ENCODE peak calls at places on chromosomes 16 and 17, in ten cellular contexts. One of them, this sample, is unnamed. For H3K4me1, the result is how much of the 10 kb centered on the place peaks cover.

GRCh38 chr16:85354623-85355514 is 242.6 kb upstream of the CIBAR2 start:
- DNase-seq in heart left ventricle: peak
- DNase-seq in left ventricle myocardium inferior: no peak
- DNase-seq in lung: no peak
- DNase-seq in tibial nerve: no peak
- DNase-seq in uterus: no peak
- DNase-seq in adrenal gland: peak
- DNase-seq in H9: no peak
- DNase-seq in psoas muscle: no peak
- DNase-seq in keratinocyte: no peak
- DNase-seq in this sample: no peak

GRCh38 chr17:83200231-83200699 is 120.9 kb downstream of the METRNL start:
- DNase-seq in psoas muscle: peak
- DNase-seq in heart left ventricle: peak
- DNase-seq in lung: peak
- DNase-seq in left ventricle myocardium inferior: peak
- DNase-seq in adrenal gland: peak
- DNase-seq in tibial nerve: peak
- DNase-seq in uterus: peak
- DNase-seq in H9: no peak
- DNase-seq in keratinocyte: no peak
- DNase-seq in this sample: peak

GRCh38 chr17:19482571-19482970 is 51.1 kb upstream of the SLC47A1 start:
- DNase-seq in tibial nerve: no peak
- DNase-seq in lung: no peak
- DNase-seq in H9: no peak
- DNase-seq in adrenal gland: no peak
- DNase-seq in left ventricle myocardium inferior: no peak
- DNase-seq in keratinocyte: no peak
- DNase-seq in uterus: peak
- DNase-seq in psoas muscle: no peak
- DNase-seq in heart left ventricle: no peak
- DNase-seq in this sample: no peak

GRCh38 chr17:77572851-77573250 is 385.7 kb upstream of the TNRC6C start:
- DNase-seq in tibial nerve: no peak
- DNase-seq in keratinocyte: no peak
- DNase-seq in uterus: no peak
- DNase-seq in heart left ventricle: no peak
- DNase-seq in psoas muscle: no peak
- DNase-seq in left ventricle myocardium inferior: no peak
- DNase-seq in lung: no peak
- DNase-seq in H9: peak
- DNase-seq in adrenal gland: no peak
- DNase-seq in this sample: no peak

GRCh38 chr17:44587339-44587738 is 30.1 kb downstream of the FZD2 start:
- DNase-seq in psoas muscle: no peak
- DNase-seq in H9: peak
- DNase-seq in left ventricle myocardium inferior: peak
- DNase-seq in tibial nerve: no peak
- DNase-seq in keratinocyte: peak
- DNase-seq in uterus: peak
- DNase-seq in heart left ventricle: peak
- DNase-seq in lung: peak
- DNase-seq in adrenal gland: peak
- DNase-seq in this sample: peak

GRCh38 chr17:56441331-56441730 is 152.2 kb upstream of the NOG start:
- DNase-seq in left ventricle myocardium inferior: no peak
- DNase-seq in keratinocyte: no peak
- DNase-seq in lung: no peak
- DNase-seq in H9: no peak
- DNase-seq in adrenal gland: no peak
- DNase-seq in uterus: no peak
- DNase-seq in tibial nerve: no peak
- DNase-seq in psoas muscle: no peak
- DNase-seq in heart left ventricle: no peak
- DNase-seq in this sample: no peak

GRCh38 chr17:20059728-20060188 is 50.6 kb downstream of the SPECC1 start:
- DNase-seq in lung: no peak
- DNase-seq in keratinocyte: no peak
- DNase-seq in uterus: no peak
- DNase-seq in H9: no peak
- DNase-seq in adrenal gland: no peak
- DNase-seq in heart left ventricle: no peak
- DNase-seq in tibial nerve: no peak
- DNase-seq in psoas muscle: no peak
- DNase-seq in left ventricle myocardium inferior: no peak
- DNase-seq in this sample: no peak

GRCh38 chr17:71163121-71163812 is 957.6 kb upstream of the SOX9 start:
- DNase-seq in H9: no peak
- DNase-seq in adrenal gland: peak
- DNase-seq in keratinocyte: no peak
- DNase-seq in left ventricle myocardium inferior: no peak
- DNase-seq in tibial nerve: no peak
- DNase-seq in lung: peak
- DNase-seq in psoas muscle: no peak
- DNase-seq in heart left ventricle: no peak
- DNase-seq in uterus: no peak
- DNase-seq in this sample: no peak

GRCh38 chr17:51056813-51057510 is 63.7 kb downstream of the SPAG9 start:
- DNase-seq in psoas muscle: no peak
- DNase-seq in left ventricle myocardium inferior: no peak
- DNase-seq in lung: no peak
- DNase-seq in H9: peak
- DNase-seq in heart left ventricle: no peak
- DNase-seq in tibial nerve: no peak
- DNase-seq in keratinocyte: peak
- DNase-seq in uterus: peak
- DNase-seq in adrenal gland: peak
- DNase-seq in this sample: no peak

GRCh38 chr17:7478276-7479138 is 924 bp downstream of the ZBTB4 start:
- DNase-seq in keratinocyte: no peak
- DNase-seq in heart left ventricle: peak
- DNase-seq in left ventricle myocardium inferior: peak
- DNase-seq in adrenal gland: peak
- DNase-seq in lung: peak
- DNase-seq in uterus: peak
- DNase-seq in tibial nerve: no peak
- DNase-seq in psoas muscle: peak
- DNase-seq in H9: no peak
- DNase-seq in this sample: peak

GRCh38 chr17:57264776-57265175 is 8.5 kb downstream of the MSI2 start:
- DNase-seq in adrenal gland: peak
- DNase-seq in keratinocyte: no peak
- DNase-seq in lung: no peak
- DNase-seq in tibial nerve: no peak
- DNase-seq in uterus: no peak
- DNase-seq in left ventricle myocardium inferior: no peak
- DNase-seq in H9: no peak
- DNase-seq in heart left ventricle: no peak
- DNase-seq in psoas muscle: no peak
- DNase-seq in this sample: no peak

GRCh38 chr16:65377131-65377649 is 255.3 kb upstream of the CDH11 start:
- DNase-seq in tibial nerve: no peak
- DNase-seq in H9: no peak
- DNase-seq in keratinocyte: no peak
- DNase-seq in uterus: no peak
- DNase-seq in left ventricle myocardium inferior: no peak
- DNase-seq in adrenal gland: no peak
- DNase-seq in heart left ventricle: no peak
- DNase-seq in lung: no peak
- DNase-seq in psoas muscle: no peak
- DNase-seq in this sample: no peak

GRCh38 chr17:32568673-32569072 is 81.9 kb downstream of the CDK5R1 start:
- DNase-seq in adrenal gland: no peak
- DNase-seq in psoas muscle: no peak
- DNase-seq in uterus: no peak
- DNase-seq in lung: no peak
- DNase-seq in tibial nerve: no peak
- DNase-seq in keratinocyte: no peak
- DNase-seq in left ventricle myocardium inferior: no peak
- DNase-seq in H9: no peak
- DNase-seq in heart left ventricle: no peak
- DNase-seq in this sample: no peak

GRCh38 chr17:81683208-81683583 is 401 bp downstream of the ARL16 start:
- DNase-seq in lung: no peak
- DNase-seq in keratinocyte: no peak
- DNase-seq in psoas muscle: no peak
- DNase-seq in adrenal gland: no peak
- DNase-seq in tibial nerve: no peak
- DNase-seq in uterus: no peak
- DNase-seq in left ventricle myocardium inferior: no peak
- DNase-seq in heart left ventricle: no peak
- DNase-seq in H9: no peak
- DNase-seq in this sample: no peak

GRCh38 chr17:81685108-81685507 is 1.3 kb downstream of the HGS start:
- DNase-seq in heart left ventricle: no peak
- DNase-seq in keratinocyte: peak
- DNase-seq in uterus: no peak
- DNase-seq in tibial nerve: no peak
- DNase-seq in adrenal gland: no peak
- DNase-seq in lung: no peak
- DNase-seq in left ventricle myocardium inferior: no peak
- DNase-seq in psoas muscle: peak
- DNase-seq in H9: no peak
- DNase-seq in this sample: no peak

GRCh38 chr17:81684442-81684911 is 666 bp downstream of the HGS start:
- DNase-seq in tibial nerve: no peak
- DNase-seq in heart left ventricle: no peak
- DNase-seq in psoas muscle: no peak
- DNase-seq in lung: no peak
- DNase-seq in H9: no peak
- DNase-seq in uterus: no peak
- DNase-seq in keratinocyte: no peak
- DNase-seq in adrenal gland: peak
- DNase-seq in left ventricle myocardium inferior: no peak
- DNase-seq in this sample: no peak

GRCh38 chr17:81682565-81683207 is 911 bp downstream of the ARL16 start:
- DNase-seq in H9: no peak
- DNase-seq in tibial nerve: no peak
- DNase-seq in lung: no peak
- DNase-seq in heart left ventricle: no peak
- DNase-seq in left ventricle myocardium inferior: no peak
- DNase-seq in uterus: no peak
- DNase-seq in adrenal gland: no peak
- DNase-seq in keratinocyte: no peak
- DNase-seq in psoas muscle: no peak
- DNase-seq in this sample: no peak

GRCh38 chr17:81683584-81684441 is at the start of the genes ARL16 and HGS:
- DNase-seq in heart left ventricle: peak
- DNase-seq in left ventricle myocardium inferior: peak
- DNase-seq in psoas muscle: peak
- DNase-seq in tibial nerve: peak
- DNase-seq in uterus: peak
- DNase-seq in adrenal gland: peak
- DNase-seq in H9: peak
- DNase-seq in lung: peak
- DNase-seq in keratinocyte: peak
- DNase-seq in this sample: peak
- TF ChIP-seq CTCF in heart left ventricle: no peak
- TF ChIP-seq CTCF in left ventricle myocardium inferior: no peak
- TF ChIP-seq CTCF in psoas muscle: no peak
- TF ChIP-seq CTCF in tibial nerve: no peak
- TF ChIP-seq CTCF in uterus: peak
- TF ChIP-seq CTCF in adrenal gland: no peak
- TF ChIP-seq CTCF in H9: no peak
- TF ChIP-seq CTCF in lung: no peak
- TF ChIP-seq CTCF in keratinocyte: no peak
- TF ChIP-seq CTCF in this sample: no peak

DNA sequence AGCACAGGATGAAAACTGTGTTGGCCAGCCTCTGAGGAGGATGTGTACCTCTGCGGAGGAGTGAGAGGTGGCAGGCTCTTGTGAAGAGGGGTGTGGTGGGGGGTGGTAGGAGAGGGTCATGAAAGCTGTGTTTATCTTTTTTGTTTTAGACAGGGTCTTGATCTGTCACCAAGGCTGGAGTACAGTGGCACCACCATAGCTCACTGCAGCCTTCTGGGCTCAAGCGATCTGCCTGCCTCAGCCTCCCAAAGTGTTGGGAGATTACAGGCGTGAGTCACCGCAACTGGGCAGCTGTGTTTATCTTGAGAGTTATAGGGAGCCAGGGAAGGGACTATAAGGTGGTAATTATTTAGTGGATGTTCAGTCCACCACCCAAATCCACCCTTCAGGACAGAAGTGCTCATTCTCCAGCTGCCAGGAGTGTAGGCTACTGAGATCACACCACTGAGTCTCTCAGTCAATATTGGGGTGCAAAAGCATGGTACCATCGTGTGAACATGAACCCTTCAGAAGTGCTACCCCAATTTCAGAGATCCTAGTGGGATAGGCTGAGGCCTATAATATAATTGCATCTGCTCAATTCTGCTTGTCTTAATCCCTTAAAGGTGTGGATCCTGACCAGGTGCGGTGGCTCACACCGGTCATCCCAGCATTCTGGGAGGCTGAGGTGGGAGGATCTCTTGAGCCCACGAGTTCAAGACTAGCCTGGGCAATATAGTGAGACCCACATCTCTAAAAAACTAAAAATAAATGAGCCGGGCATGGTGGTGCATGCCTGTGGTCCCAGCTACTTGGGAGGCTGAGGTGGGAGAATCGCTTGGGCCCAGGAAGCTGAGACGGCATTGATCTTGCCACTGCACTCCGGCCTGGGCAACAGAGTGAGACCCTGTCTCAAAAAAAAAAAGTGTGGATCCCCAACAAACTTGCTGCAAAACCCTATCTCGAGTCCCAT is 788 bp upstream of the EXOC3L1 start:
- DNase-seq in tibial nerve: no peak
- DNase-seq in lung: no peak
- DNase-seq in psoas muscle: no peak
- DNase-seq in H9: no peak
- DNase-seq in adrenal gland: no peak
- DNase-seq in heart left ventricle: no peak
- DNase-seq in uterus: no peak
- DNase-seq in keratinocyte: no peak
- DNase-seq in left ventricle myocardium inferior: no peak
- DNase-seq in this sample: no peak
- H3K4me1 ChIP-seq in tibial nerve: under half
- H3K4me1 ChIP-seq in lung: under half
- H3K4me1 ChIP-seq in psoas muscle: under half
- H3K4me1 ChIP-seq in H9: under half
- H3K4me1 ChIP-seq in adrenal gland: under half
- H3K4me1 ChIP-seq in heart left ventricle: under half
- H3K4me1 ChIP-seq in uterus: under half
- H3K4me1 ChIP-seq in keratinocyte: under half
- H3K4me1 ChIP-seq in left ventricle myocardium inferior: under half
- H3K4me1 ChIP-seq in this sample: under half

GRCh38 chr17:40582328-40582901 is 17.1 kb upstream of the CCR7 start:
- DNase-seq in keratinocyte: peak
- DNase-seq in tibial nerve: no peak
- DNase-seq in left ventricle myocardium inferior: peak
- DNase-seq in adrenal gland: peak
- DNase-seq in H9: no peak
- DNase-seq in psoas muscle: peak
- DNase-seq in uterus: peak
- DNase-seq in heart left ventricle: peak
- DNase-seq in lung: peak
- DNase-seq in this sample: peak
- H3K27ac ChIP-seq in keratinocyte: no peak
- H3K27ac ChIP-seq in tibial nerve: peak
- H3K27ac ChIP-seq in left ventricle myocardium inferior: peak
- H3K27ac ChIP-seq in adrenal gland: no peak
- H3K27ac ChIP-seq in H9: no peak
- H3K27ac ChIP-seq in psoas muscle: peak
- H3K27ac ChIP-seq in uterus: peak
- H3K27ac ChIP-seq in heart left ventricle: peak
- H3K27ac ChIP-seq in lung: peak
- H3K27ac ChIP-seq in this sample: peak

GRCh38 chr17:27245230-27245696 is 48.7 kb upstream of the WSB1 start:
- DNase-seq in uterus: peak
- DNase-seq in adrenal gland: peak
- DNase-seq in psoas muscle: peak
- DNase-seq in tibial nerve: peak
- DNase-seq in left ventricle myocardium inferior: peak
- DNase-seq in heart left ventricle: peak
- DNase-seq in lung: peak
- DNase-seq in H9: peak
- DNase-seq in keratinocyte: peak
- DNase-seq in this sample: peak
- TF ChIP-seq CTCF in uterus: peak
- TF ChIP-seq CTCF in adrenal gland: peak
- TF ChIP-seq CTCF in psoas muscle: peak
- TF ChIP-seq CTCF in tibial nerve: peak
- TF ChIP-seq CTCF in left ventricle myocardium inferior: peak
- TF ChIP-seq CTCF in heart left ventricle: peak
- TF ChIP-seq CTCF in lung: peak
- TF ChIP-seq CTCF in H9: peak
- TF ChIP-seq CTCF in keratinocyte: peak
- TF ChIP-seq CTCF in this sample: peak